ENCODE peak calls at places on chromosomes 13 and 19, in five cellular contexts. F is ELR; G is immature natural killer cell; Z is esophagus squamous epithelium; U is activated CD4-positive, alpha-beta T cell treated with anti-CD3 and anti-CD28 coated beads for 48 hours. Y is an unnamed sample.

GRCh38 chr19:19507354-19507753 is 8.0 kb downstream of the TSSK6 start:
- DNase-seq in F (no peak), G (no peak), Z (no peak), U (no peak), Y (no peak)

GRCh38 chr13:41007359-41008118 is 11.6 kb downstream of the ELF1 start:
- DNase-seq in F (no peak), G (no peak), Z (no peak), U (no peak), Y (no peak)

GRCh38 chr19:15652559-15653278 is 12.0 kb downstream of the CYP4F3 start:
- DNase-seq in F (no peak), G (no peak), Z (no peak), U (no peak), Y (no peak)

GRCh38 chr19:46378268-46378667 is 31.4 kb downstream of the PPP5C start:
- DNase-seq in F (no peak), G (no peak), Z (no peak), U (no peak), Y (no peak)

GRCh38 chr19:53422551-53422950 is 9.2 kb upstream of the ZNF761 start:
- DNase-seq in F (no peak), G (no peak), Z (no peak), U (no peak), Y (no peak)

GRCh38 chr19:43504426-43505185 is at the start of gene PHLDB3:
- DNase-seq in F (no peak), G (no peak), Z (no peak), U (peak; percentile 61), Y (no peak)

GRCh38 chr13:33543631-33544030 is 258.1 kb upstream of the STARD13 start:
- DNase-seq in F (peak; percentile 23), G (peak; percentile 1), Z (no peak), U (no peak), Y (no peak)

GRCh38 chr19:3959766-3960131 is 11.2 kb downstream of the DAPK3 start:
- DNase-seq in F (no peak), G (no peak), Z (no peak), U (no peak), Y (no peak)

GRCh38 chr13:75789451-75790197 is 153.5 kb downstream of the LMO7 start:
- DNase-seq in F (no peak), G (no peak), Z (no peak), U (no peak), Y (no peak)

GRCh38 chr13:111397202-111397880 is 76.9 kb downstream of the TEX29 start:
- DNase-seq in F (no peak), G (no peak), Z (no peak), U (no peak), Y (no peak)

GRCh38 chr19:13604902-13605586 is 98.8 kb upstream of the CACNA1A start:
- DNase-seq in F (no peak), G (no peak), Z (no peak), U (no peak), Y (no peak)

GRCh38 chr13:51451467-51452390 is 1.1 kb downstream of the INTS6 start:
- DNase-seq in F (peak; percentile 82), G (peak; percentile 80), Z (peak; percentile 50), U (peak; percentile 86), Y (peak; percentile 56)

GRCh38 chr13:76820759-76821158 is 65.4 kb downstream of the KCTD12 start:
- DNase-seq in F (peak; percentile 35), G (no peak), Z (no peak), U (no peak), Y (no peak)

GRCh38 chr19:1026189-1027019 is at the start of gene CNN2:
- DNase-seq in F (peak; percentile 79), G (peak; percentile 62), Z (no peak), U (peak; percentile 77), Y (peak; percentile 70)

GRCh38 chr13:93066187-93066586 is 160.4 kb upstream of the GPC6 start:
- DNase-seq in F (peak; percentile 43), G (no peak), Z (no peak), U (no peak), Y (peak; percentile 87)

GRCh38 chr19:29375429-29376093 is 150.2 kb upstream of the VSTM2B start:
- DNase-seq in F (no peak), G (no peak), Z (no peak), U (no peak), Y (no peak)

GRCh38 chr13:62997038-62997619 is 1581.5 kb upstream of the PCDH20 start:
- DNase-seq in F (no peak), G (no peak), Z (no peak), U (no peak), Y (peak; percentile 10)

GRCh38 chr19:35347930-35348298 is 212 bp downstream of the FFAR1 start:
- DNase-seq in F (no peak), G (no peak), Z (no peak), U (no peak), Y (no peak)

GRCh38 chr13:107650081-107650701 is 565.1 kb downstream of the LIG4 start:
- DNase-seq in F (peak; percentile 21), G (peak; percentile 8), Z (no peak), U (peak; percentile 53), Y (peak; percentile 59)

GRCh38 chr13:105497597-105497996 is 1037.9 kb downstream of the EFNB2 start:
- DNase-seq in F (no peak), G (no peak), Z (no peak), U (no peak), Y (no peak)